ENCODE peak calls at places on chromosome 6, in nine cellular contexts. I, L, C, U, N, J, A, H and G are unnamed samples.

GRCh38 chr6:54710430-54710829 is 136.1 kb upstream of the FAM83B start:
- DNase-seq in H (no peak), A (no peak), L (no peak), J (no peak), I (no peak), N (no peak), C (peak; percentile 1), U (no peak), G (no peak)

GRCh38 chr6:41488392-41489129 is 57.6 kb upstream of the FOXP4 start:
- DNase-seq in A (no peak), H (peak; percentile 64), N (peak; percentile 18), L (no peak), I (peak; percentile 78), J (peak; percentile 90), C (peak; percentile 76), U (no peak), G (peak; percentile 77)

GRCh38 chr6:95917034-95917433 is 98.7 kb upstream of the FUT9 start:
- DNase-seq in L (no peak), I (no peak), J (no peak), N (no peak), C (no peak), H (no peak), U (no peak), A (no peak), G (no peak)

GRCh38 chr6:159098636-159099106 is 53.9 kb upstream of the TAGAP start:
- DNase-seq in A (no peak), U (no peak), J (no peak), N (no peak), C (no peak), H (peak; percentile 87), I (no peak), L (no peak), G (no peak)

GRCh38 chr6:121879149-121879548 is 443.7 kb downstream of the GJA1 start:
- DNase-seq in L (no peak), U (no peak), C (peak; percentile 76), A (no peak), J (peak; percentile 86), I (no peak), N (no peak), H (no peak), G (peak; percentile 82)

GRCh38 chr6:38117281-38117680 is 297.8 kb downstream of the ZFAND3 start:
- DNase-seq in L (no peak), H (no peak), I (no peak), A (no peak), N (no peak), U (no peak), J (peak; percentile 40), C (no peak), G (no peak)

GRCh38 chr6:108736832-108737231 is 111.4 kb upstream of the ARMC2 start:
- DNase-seq in C (peak; percentile 90), H (no peak), A (no peak), J (peak; percentile 82), N (no peak), I (peak; percentile 32), U (no peak), L (no peak), G (peak; percentile 68)

GRCh38 chr6:106555767-106556166 is 73.5 kb downstream of the RTN4IP1 start:
- DNase-seq in J (no peak), N (no peak), L (no peak), I (no peak), H (no peak), A (no peak), U (no peak), C (no peak), G (no peak)

GRCh38 chr6:105867280-105867679 is 218.9 kb upstream of the PRDM1 start:
- DNase-seq in L (no peak), H (no peak), C (no peak), I (no peak), A (no peak), N (no peak), U (no peak), J (no peak), G (no peak)

GRCh38 chr6:112024464-112024863 is 29.4 kb upstream of the CCN6 start:
- DNase-seq in J (no peak), U (no peak), L (no peak), H (no peak), C (no peak), A (no peak), I (no peak), N (no peak), G (no peak)

GRCh38 chr6:143698759-143699750 is 21.3 kb downstream of the PHACTR2 start:
- DNase-seq in A (no peak), I (no peak), J (no peak), H (no peak), N (no peak), C (no peak), U (no peak), L (no peak), G (no peak)

GRCh38 chr6:83824831-83825230 is 28.3 kb upstream of the RIPPLY2 start:
- DNase-seq in U (no peak), L (no peak), N (no peak), H (no peak), A (no peak), C (peak; percentile 2), I (no peak), J (no peak), G (no peak)

GRCh38 chr6:487956-488355 is 96.4 kb downstream of the IRF4 start:
- DNase-seq in J (no peak), I (no peak), L (no peak), H (peak; percentile 95), A (no peak), U (no peak), C (no peak), N (no peak), G (no peak)

GRCh38 chr6:41648921-41649320 is 10.7 kb downstream of the MDFI start:
- DNase-seq in N (no peak), A (no peak), H (no peak), J (no peak), U (no peak), I (no peak), C (no peak), L (no peak), G (no peak)

DNA sequence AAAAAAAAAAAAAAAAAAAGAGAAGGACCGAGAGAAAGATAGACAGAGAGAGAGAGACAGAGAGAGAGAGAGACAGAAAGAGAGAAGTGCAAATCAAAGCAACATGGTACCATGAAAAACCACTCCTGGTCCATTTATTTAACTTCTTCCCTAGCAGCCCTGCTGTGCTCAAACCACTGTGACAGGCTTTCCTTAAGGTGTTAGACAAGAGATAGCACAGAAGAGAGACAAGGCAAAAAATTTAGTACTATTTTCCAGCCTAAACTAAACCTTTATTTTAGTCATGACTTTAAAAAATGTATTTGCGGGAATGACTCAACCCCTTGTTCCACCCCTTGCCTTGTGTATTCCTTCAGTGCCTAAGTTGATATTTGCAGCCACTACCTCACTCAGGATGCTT is 437 bp downstream of the RIPOR2 start:
- DNase-seq in I (no peak), H (no peak), N (no peak), A (no peak), J (peak; percentile 15), L (no peak), U (no peak), C (no peak), G (no peak)
- H3K4me3 ChIP-seq in I (no peak overlapping the region), H (peak overlapping the region; percentile 61), N (no peak overlapping the region), A (peak overlapping the region; percentile 17), J (no peak overlapping the region), L (no peak overlapping the region), U (no peak overlapping the region), C (no peak overlapping the region), G (no peak overlapping the region)

GRCh38 chr6:127635091-127635490 is 58.1 kb downstream of the C6orf58 start:
- DNase-seq in I (no peak), N (no peak), A (no peak), C (no peak), L (no peak), U (no peak), H (no peak), J (no peak), G (no peak)
- TF ChIP-seq CTCF in I (no peak), N (no peak), A (no peak), C (no peak), L (no peak), U (no peak), H (no peak), J (no peak), G (no peak)

GRCh38 chr6:35601331-35602132 is 87.2 kb downstream of the FKBP5 start:
- DNase-seq in C (peak; percentile 93), N (peak; percentile 47), U (peak; percentile 25), I (peak; percentile 90), A (peak; percentile 55), L (peak; percentile 83), H (peak; percentile 75), J (peak; percentile 98), G (peak; percentile 98)

GRCh38 chr6:35602133-35602946 is 86.4 kb downstream of the FKBP5 start:
- DNase-seq in L (peak; percentile 74), A (no peak), C (peak; percentile 81), N (no peak), I (peak; percentile 77), H (peak; percentile 41), U (no peak), J (peak; percentile 82), G (peak; percentile 87)

GRCh38 chr6:35599761-35600658 is 87.3 kb upstream of the TULP1 start:
- DNase-seq in C (no peak), U (no peak), J (peak; percentile 58), I (no peak), A (no peak), N (no peak), H (no peak), L (no peak), G (no peak)

GRCh38 chr6:35603326-35604202 is 85.2 kb downstream of the FKBP5 start:
- DNase-seq in U (no peak), H (peak; percentile 61), I (no peak), N (no peak), A (no peak), C (peak; percentile 44), L (no peak), J (no peak), G (no peak)

DNA sequence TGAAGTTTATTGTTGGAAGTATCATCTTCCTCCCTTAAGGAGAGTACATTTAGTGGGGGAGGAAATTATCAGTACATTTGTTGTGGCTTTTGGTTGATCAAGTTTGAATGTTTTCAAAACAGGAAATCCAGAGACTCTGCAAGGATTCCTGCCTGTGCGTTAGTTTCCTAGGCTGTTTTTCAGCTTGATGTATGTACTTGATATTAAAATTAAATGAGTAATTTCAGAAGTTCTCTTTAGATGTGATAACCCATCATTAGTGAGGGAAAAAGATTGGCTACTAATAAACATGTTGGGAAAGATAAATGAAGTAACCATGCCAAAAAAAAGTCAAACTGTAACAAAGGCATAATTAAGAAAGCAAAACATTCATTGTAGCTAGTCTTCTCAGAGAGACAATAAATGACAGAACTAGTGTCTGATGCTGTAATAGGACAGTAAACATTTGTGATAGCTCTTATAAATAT is 88.0 kb upstream of the TULP1 start:
- DNase-seq in A (no peak), N (no peak), L (no peak), I (no peak), U (no peak), H (no peak), C (peak; percentile 51), J (peak; percentile 58), G (peak; percentile 70)
- H3K4me3 ChIP-seq in A (peak overlapping the region; percentile 10), N (no peak overlapping the region), L (peak overlapping the region; percentile 27), I (peak overlapping the region; percentile 16), U (peak overlapping the region; percentile 46), H (no peak overlapping the region), C (no peak overlapping the region), J (no peak overlapping the region), G (peak overlapping the region; percentile 4)

GRCh38 chr6:127249619-127250018 is 17.0 kb upstream of the RNF146 start:
- DNase-seq in L (no peak), C (no peak), H (no peak), J (no peak), N (no peak), U (no peak), A (no peak), I (no peak), G (no peak)
- TF ChIP-seq CTCF in L (no peak), C (no peak), H (no peak), J (no peak), N (no peak), U (no peak), A (no peak), I (no peak), G (no peak)

GRCh38 chr6:21665101-21665435 is 71.5 kb downstream of the SOX4 start:
- DNase-seq in A (no peak), N (no peak), J (no peak), U (no peak), L (no peak), H (no peak), I (peak; percentile 28), C (no peak), G (no peak)
- H3K4me3 ChIP-seq in A (peak overlapping the region; percentile 58), N (peak overlapping the region; percentile 39), J (peak overlapping the region; percentile 57), U (peak overlapping the region; percentile 69), L (peak overlapping the region; percentile 58), H (peak overlapping the region; percentile 21), I (peak overlapping the region; percentile 65), C (peak overlapping the region; percentile 51), G (peak overlapping the region; percentile 40)